ENCODE peak calls at places on chromosomes 13 and 19, in seven cellular contexts. E is mesothelial cell of epicardium, H is left ventricle myocardium inferior, Q is lower leg skin, J is psoas muscle, Z is tibial artery, T is A549. G is an unnamed sample.

GRCh38 chr13:72648513-72649065 is 78.8 kb downstream of the MZT1 start:
- DNase-seq in E (no peak), H (no peak), Q (no peak), J (no peak), Z (no peak), T (no peak), G (no peak)

GRCh38 chr19:58477130-58477529 is 978 bp downstream of the ZNF446 start:
- DNase-seq in E (no peak), H (no peak), Q (no peak), J (no peak), Z (no peak), T (no peak), G (no peak)

GRCh38 chr19:3374369-3375112 is 8.2 kb downstream of the NFIC start:
- DNase-seq in E (no peak), H (peak; percentile 71), Q (no peak), J (peak; percentile 95), Z (peak; percentile 77), T (no peak), G (no peak)

GRCh38 chr13:22387899-22388298 is 717.0 kb downstream of the FGF9 start:
- DNase-seq in E (no peak), H (no peak), Q (no peak), J (no peak), Z (no peak), T (no peak), G (no peak)

GRCh38 chr13:34076943-34077703 is 259.2 kb downstream of the RFC3 start:
- DNase-seq in E (no peak), H (no peak), Q (no peak), J (no peak), Z (no peak), T (peak; percentile 3), G (no peak)

GRCh38 chr19:37572203-37572602 is 22.4 kb downstream of the ZNF571 start:
- DNase-seq in E (no peak), H (no peak), Q (no peak), J (no peak), Z (no peak), T (no peak), G (no peak)

GRCh38 chr19:56639217-56639616 is 3.7 kb upstream of the SMIM17 start:
- DNase-seq in E (no peak), H (no peak), Q (no peak), J (no peak), Z (no peak), T (no peak), G (no peak)

GRCh38 chr19:3252650-3253049 is 28.2 kb downstream of the CELF5 start:
- DNase-seq in E (no peak), H (no peak), Q (no peak), J (no peak), Z (no peak), T (no peak), G (no peak)

GRCh38 chr13:38656699-38657098 is 30.2 kb upstream of the FREM2 start:
- DNase-seq in E (no peak), H (no peak), Q (no peak), J (no peak), Z (no peak), T (no peak), G (peak; percentile 13)

GRCh38 chr19:41597600-41598041 is 21.7 kb downstream of the CEACAM21 start:
- DNase-seq in E (no peak), H (peak; percentile 22), Q (peak; percentile 54), J (no peak), Z (peak; percentile 82), T (peak; percentile 99), G (peak; percentile 75)

GRCh38 chr13:22220186-22221160 is 549.6 kb downstream of the FGF9 start:
- DNase-seq in E (no peak), H (no peak), Q (no peak), J (no peak), Z (no peak), T (no peak), G (no peak)

GRCh38 chr19:13692096-13692495 is 72.2 kb upstream of the MRI1 start:
- DNase-seq in E (no peak), H (no peak), Q (no peak), J (no peak), Z (no peak), T (no peak), G (peak; percentile 14)

GRCh38 chr13:95530178-95530577 is 22.3 kb upstream of the CLDN10 start:
- DNase-seq in E (no peak), H (no peak), Q (no peak), J (no peak), Z (peak; percentile 36), T (no peak), G (no peak)

GRCh38 chr13:39196957-39197644 is 158.8 kb downstream of the NHLRC3 start:
- DNase-seq in E (no peak), H (no peak), Q (no peak), J (no peak), Z (no peak), T (no peak), G (no peak)

GRCh38 chr13:38582133-38582532 is 104.7 kb upstream of the FREM2 start:
- DNase-seq in E (no peak), H (no peak), Q (no peak), J (no peak), Z (no peak), T (peak; percentile 2), G (peak; percentile 34)

GRCh38 chr13:26968431-26969335 is 202.9 kb downstream of the USP12 start:
- DNase-seq in E (no peak), H (no peak), Q (no peak), J (no peak), Z (no peak), T (no peak), G (no peak)

GRCh38 chr13:37453246-37453645 is 145.3 kb downstream of the POSTN start:
- DNase-seq in E (no peak), H (no peak), Q (no peak), J (no peak), Z (no peak), T (no peak), G (no peak)

GRCh38 chr19:45271098-45271497 is 20.0 kb downstream of the MARK4 start:
- DNase-seq in E (no peak), H (no peak), Q (no peak), J (no peak), Z (no peak), T (no peak), G (no peak)

GRCh38 chr13:25625361-25625760 is 253.6 kb downstream of the ATP8A2 start:
- DNase-seq in E (no peak), H (no peak), Q (no peak), J (no peak), Z (no peak), T (no peak), G (no peak)

GRCh38 chr13:79246575-79246949 is 159.5 kb downstream of the RBM26 start:
- DNase-seq in E (no peak), H (no peak), Q (no peak), J (no peak), Z (no peak), T (no peak), G (no peak)
- TF ChIP-seq CTCF in E (no peak), H (no peak), Q (no peak), J (no peak), Z (no peak), T (peak; percentile 18), G (no peak)

GRCh38 chr13:110442946-110443632 is 118.4 kb downstream of the RAB20 start:
- DNase-seq in E (no peak), H (no peak), Q (no peak), J (no peak), Z (no peak), T (no peak), G (no peak)

GRCh38 chr13:110443633-110444225 is 117.8 kb downstream of the RAB20 start:
- DNase-seq in E (no peak), H (no peak), Q (no peak), J (no peak), Z (no peak), T (no peak), G (no peak)

GRCh38 chr13:110445183-110445582 is 116.3 kb downstream of the RAB20 start:
- DNase-seq in E (no peak), H (no peak), Q (no peak), J (no peak), Z (no peak), T (no peak), G (no peak)

GRCh38 chr13:110445722-110446569 is 115.6 kb downstream of the RAB20 start:
- DNase-seq in E (no peak), H (no peak), Q (no peak), J (no peak), Z (no peak), T (no peak), G (no peak)

DNA sequence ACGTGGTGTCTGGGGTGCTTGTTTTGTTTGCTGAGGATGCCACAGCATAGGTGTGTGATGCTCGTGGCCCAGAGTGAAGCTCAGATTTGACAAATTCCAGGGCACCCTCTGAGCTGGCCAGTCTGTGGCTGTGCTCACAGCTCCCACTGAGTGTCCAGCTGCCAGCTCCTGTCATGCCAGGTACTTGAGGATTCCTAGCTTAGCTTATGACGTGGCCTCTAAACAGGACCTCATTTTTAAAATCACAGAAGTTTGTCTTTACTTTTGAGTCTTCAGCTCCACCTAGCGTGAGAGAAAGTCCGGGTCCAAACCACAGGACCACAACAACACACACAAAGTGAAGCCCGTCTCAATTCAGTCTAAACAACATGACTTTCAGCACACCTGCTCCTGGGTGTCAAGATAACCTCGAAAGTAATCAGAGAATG is 117.3 kb downstream of the RAB20 start:
- DNase-seq in E (no peak), H (peak; percentile 31), Q (no peak), J (no peak), Z (no peak), T (no peak), G (peak; percentile 11)
- TF ChIP-seq CTCF in E (no peak), H (peak; percentile 54), Q (no peak), J (no peak), Z (peak; percentile 30), T (no peak), G (no peak)

GRCh38 chr13:104571161-104571889 is 1505.1 kb upstream of the SLC10A2 start:
- DNase-seq in E (peak; percentile 35), H (no peak), Q (peak; percentile 86), J (peak; percentile 56), Z (peak; percentile 62), T (peak; percentile 5), G (peak; percentile 60)
- TF ChIP-seq CTCF in E (peak; percentile 68), H (peak; percentile 72), Q (no peak), J (peak; percentile 65), Z (peak; percentile 51), T (peak; percentile 43), G (no peak)

DNA sequence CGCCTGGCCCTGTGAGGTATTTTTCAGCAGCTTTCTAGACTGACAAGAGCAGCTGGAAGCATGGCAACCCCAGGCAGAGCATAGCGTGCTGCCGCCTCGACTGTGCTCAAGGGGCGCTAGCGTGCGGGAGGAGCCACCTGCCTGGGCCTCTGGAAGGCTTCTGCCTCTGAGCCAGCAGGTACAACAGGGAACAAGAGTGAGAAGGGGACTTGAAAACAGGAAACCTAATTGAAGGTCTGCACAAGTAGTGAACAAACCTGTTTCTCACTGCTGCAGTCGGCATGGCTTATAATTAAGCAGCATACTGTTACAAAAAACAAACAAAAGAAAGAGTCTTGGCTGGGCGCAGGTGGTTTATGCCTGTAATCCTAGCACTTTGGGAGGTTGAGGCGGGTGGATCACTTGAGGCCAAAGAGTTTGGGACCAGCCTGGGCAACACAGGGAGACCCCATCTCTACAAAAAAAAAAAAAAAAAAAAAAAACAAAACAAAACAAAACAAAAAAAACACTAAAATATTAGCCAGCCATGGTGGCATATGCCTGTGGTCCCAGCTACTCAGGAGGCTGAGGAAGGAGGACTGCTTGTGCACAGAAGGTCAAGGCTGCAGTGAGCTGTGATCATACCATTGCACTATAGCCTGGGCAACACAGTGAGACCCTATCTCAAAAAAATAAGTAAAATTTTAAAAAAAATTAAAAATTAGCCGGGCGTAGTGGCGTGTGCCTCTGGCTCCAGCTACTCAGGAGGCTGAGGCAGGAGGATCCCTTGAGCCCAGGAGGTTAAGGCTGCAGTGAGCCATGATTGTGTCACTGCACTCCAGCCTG is 12.6 kb upstream of the GARRE1 start:
- DNase-seq in E (no peak), H (no peak), Q (no peak), J (peak; percentile 57), Z (no peak), T (peak; percentile 59), G (peak; percentile 92)
- TF ChIP-seq CTCF in E (no peak), H (no peak), Q (no peak), J (peak; percentile 12), Z (no peak), T (peak; percentile 33), G (peak; percentile 86)

G was measured in Calu3.